ENCODE peak calls at places on chromosomes 4 and X, in nine cellular contexts. V is upper lobe of left lung, T is A549, Y is stomach, U is suprapubic skin, H is ovary, Z is H1, A is tibial nerve, R is transverse colon. W is an unnamed sample.

GRCh38 chrX:105527759-105528158 is 294.6 kb upstream of the NRK start:
- DNase-seq in Y (no peak), U (no peak), R (no peak), A (no peak), V (no peak), H (no peak), Z (no peak), T (no peak), W (no peak)

GRCh38 chr4:131534944-131535640 is 1614.0 kb upstream of the PCDH10 start:
- DNase-seq in Z (no peak), V (no peak), U (no peak), R (no peak), A (no peak), Y (no peak), H (no peak), T (no peak), W (no peak)

GRCh38 chrX:2596050-2596449 is 95.0 kb upstream of the CD99 start:
- DNase-seq in T (no peak), U (no peak), Y (no peak), Z (no peak), V (no peak), A (no peak), H (no peak), R (no peak), W (no peak)

GRCh38 chr4:54586343-54586953 is 71.3 kb upstream of the KIT start:
- DNase-seq in A (no peak), U (no peak), H (no peak), T (no peak), Y (no peak), Z (no peak), R (peak; percentile 33), V (no peak), W (no peak)

GRCh38 chr4:124275-125081 is at the start of gene ZNF718:
- DNase-seq in A (peak; percentile 89), R (peak; percentile 94), Y (peak; percentile 95), H (peak; percentile 92), T (peak; percentile 89), Z (peak; percentile 94), U (peak; percentile 96), V (peak; percentile 91), W (peak; percentile 97)

GRCh38 chrX:139971394-139971749 is 6.1 kb upstream of the CXorf66 start:
- DNase-seq in Y (no peak), H (no peak), V (no peak), R (no peak), Z (no peak), A (no peak), T (no peak), U (no peak), W (no peak)

GRCh38 chr4:113086172-113086695 is 36.8 kb downstream of the ANK2 start:
- DNase-seq in H (no peak), U (no peak), T (no peak), V (no peak), R (no peak), Z (no peak), A (no peak), Y (no peak), W (no peak)

GRCh38 chrX:130111220-130111934 is 1.1 kb upstream of the ELF4 start:
- DNase-seq in U (no peak), R (no peak), A (no peak), Y (no peak), H (no peak), T (no peak), V (no peak), Z (peak; percentile 48), W (no peak)

GRCh38 chr4:103318327-103318726 is 120.2 kb upstream of the CENPE start:
- DNase-seq in Y (no peak), T (no peak), V (no peak), H (no peak), Z (no peak), A (no peak), U (no peak), R (no peak), W (no peak)
- H3K9me3 ChIP-seq in Y (peaks cover 28% of the 10 kb centered on the region), T (no peaks in the 10 kb centered on the region), V (no peaks in the 10 kb centered on the region), H (no peaks in the 10 kb centered on the region), Z (no peaks in the 10 kb centered on the region), A (peaks cover 34% of the 10 kb centered on the region), U (peaks cover 8% of the 10 kb centered on the region), R (no peaks in the 10 kb centered on the region), W (no peaks in the 10 kb centered on the region)

GRCh38 chr4:152190907-152191306 is 345.0 kb downstream of the FBXW7 start:
- DNase-seq in H (no peak), T (no peak), A (no peak), Z (no peak), V (no peak), U (no peak), Y (no peak), R (no peak), W (no peak)

GRCh38 chr4:152187693-152188092 is 348.2 kb downstream of the FBXW7 start:
- DNase-seq in Y (no peak), T (no peak), Z (no peak), A (no peak), H (no peak), U (no peak), V (no peak), R (no peak), W (no peak)

GRCh38 chr4:152188801-152189200 is 347.1 kb downstream of the FBXW7 start:
- DNase-seq in U (no peak), R (no peak), Y (no peak), H (no peak), Z (no peak), A (no peak), T (no peak), V (no peak), W (no peak)

GRCh38 chr4:152193059-152193458 is 342.8 kb downstream of the FBXW7 start:
- DNase-seq in Y (no peak), T (no peak), Z (no peak), H (no peak), V (no peak), U (no peak), R (no peak), A (no peak), W (no peak)

GRCh38 chr4:152189451-152190179 is 346.3 kb downstream of the FBXW7 start:
- DNase-seq in A (no peak), V (no peak), U (no peak), Y (no peak), Z (no peak), H (no peak), T (no peak), R (no peak), W (no peak)
- TF ChIP-seq EP300 in A (no peak), V (no peak), U (no peak), Y (no peak), Z (no peak), H (no peak), T (no peak), R (no peak), W (no peak)

GRCh38 chrX:72083291-72083690 is 48.4 kb downstream of the RTL5 start:
- DNase-seq in T (no peak), R (no peak), A (no peak), Y (no peak), Z (no peak), U (no peak), H (no peak), V (no peak), W (no peak)

GRCh38 chrX:72081605-72082320 is 50.0 kb downstream of the RTL5 start:
- DNase-seq in H (no peak), Z (no peak), Y (no peak), V (no peak), A (no peak), T (no peak), U (no peak), R (no peak), W (no peak)

GRCh38 chrX:72084114-72084513 is 47.6 kb downstream of the RTL5 start:
- DNase-seq in Z (no peak), A (no peak), U (no peak), H (no peak), Y (no peak), R (no peak), T (no peak), V (no peak), W (no peak)

GRCh38 chrX:72088761-72089160 is 43.0 kb downstream of the RTL5 start:
- DNase-seq in H (no peak), R (no peak), V (no peak), Y (no peak), Z (no peak), T (no peak), U (no peak), A (no peak), W (no peak)

GRCh38 chrX:72086995-72087394 is 44.7 kb downstream of the RTL5 start:
- DNase-seq in R (no peak), Y (no peak), Z (no peak), V (no peak), H (no peak), U (no peak), A (no peak), T (no peak), W (no peak)
- H3K9me3 ChIP-seq in R (no peaks in the 10 kb centered on the region), Y (no peaks in the 10 kb centered on the region), Z (no peaks in the 10 kb centered on the region), V (no peaks in the 10 kb centered on the region), H (no peaks in the 10 kb centered on the region), U (no peaks in the 10 kb centered on the region), A (no peaks in the 10 kb centered on the region), T (no peaks in the 10 kb centered on the region), W (no peaks in the 10 kb centered on the region)

DNA sequence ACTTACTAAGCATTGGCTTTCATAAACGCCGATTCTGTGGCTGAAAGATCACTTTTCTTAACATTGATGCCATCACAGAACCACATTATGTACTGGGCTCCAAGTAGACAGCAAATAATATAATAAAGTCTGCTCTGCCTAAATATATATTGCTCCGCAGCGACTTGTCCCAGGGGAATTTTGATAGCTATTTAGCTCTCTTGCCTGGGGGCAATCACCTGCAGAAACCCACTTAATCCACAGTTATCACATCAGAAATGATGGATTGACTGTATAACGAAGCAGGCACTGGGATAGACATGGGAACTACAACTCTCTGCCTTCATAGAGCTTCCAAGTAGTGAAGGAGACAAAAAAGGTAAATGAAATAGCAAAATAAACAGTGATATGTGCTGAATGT is 48.0 kb upstream of the MYOZ2 start:
- DNase-seq in Z (no peak), U (no peak), A (no peak), H (no peak), T (no peak), R (no peak), V (no peak), Y (no peak), W (no peak)
- TF ChIP-seq EP300 in Z (no peak), U (no peak), A (no peak), H (no peak), T (no peak), R (no peak), V (no peak), Y (no peak), W (no peak)

DNA sequence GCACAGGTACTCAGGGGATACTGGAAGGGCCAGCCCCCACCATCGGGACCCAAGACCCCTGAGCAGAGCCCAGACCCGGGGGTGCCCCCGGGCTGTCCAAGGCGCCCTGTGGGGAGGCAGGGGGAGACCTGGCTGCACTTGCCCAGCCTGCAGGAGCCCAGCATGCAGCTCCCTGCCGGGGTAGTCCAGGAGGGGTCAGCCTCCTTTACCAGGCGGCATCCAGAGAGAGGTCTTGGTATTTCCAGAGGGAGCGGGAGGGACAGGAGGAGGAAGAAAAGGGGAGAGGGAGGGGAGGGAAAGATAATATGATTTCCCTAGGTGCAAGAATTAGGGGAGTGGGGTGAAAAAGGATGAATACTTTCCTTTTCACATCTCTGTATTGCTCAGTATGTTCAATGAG is 97.5 kb downstream of the ABLIM2 start:
- DNase-seq in Z (no peak), R (no peak), Y (no peak), H (no peak), V (no peak), T (no peak), A (no peak), U (no peak), W (no peak)
- H3K9me3 ChIP-seq in Z (no peaks in the 10 kb centered on the region), R (peaks cover 19% of the 10 kb centered on the region), Y (peaks cover 27% of the 10 kb centered on the region), H (no peaks in the 10 kb centered on the region), V (peaks cover 20% of the 10 kb centered on the region), T (peaks cover 27% of the 10 kb centered on the region), A (peaks cover 20% of the 10 kb centered on the region), U (peaks cover 12% of the 10 kb centered on the region), W (peaks cover 5% of the 10 kb centered on the region)

GRCh38 chrX:28639502-28639901 is 52.3 kb downstream of the IL1RAPL1 start:
- DNase-seq in A (no peak), R (no peak), U (no peak), T (no peak), Y (no peak), Z (no peak), V (no peak), H (no peak), W (no peak)
- TF ChIP-seq EP300 in A (no peak), R (no peak), U (no peak), T (no peak), Y (no peak), Z (no peak), V (no peak), H (no peak), W (no peak)

W was measured in sigmoid colon.